ENCODE peak calls at places on chromosomes 12 and 14, in ten cellular contexts. One of them, this sample, is unnamed.

GRCh38 chr12:132200800-132201199 is 56.5 kb downstream of the NOC4L start:
- DNase-seq in endodermal cell: no peak
- DNase-seq in BE2C: no peak
- DNase-seq in lung: no peak
- DNase-seq in heart right ventricle: no peak
- DNase-seq in lower lobe of right lung: no peak
- DNase-seq in fibroblast of lung: no peak
- DNase-seq in esophagus muscularis mucosa: no peak
- DNase-seq in H9: no peak
- DNase-seq in esophagus squamous epithelium: no peak
- DNase-seq in this sample: no peak

GRCh38 chr12:89574736-89575208 is 48.9 kb upstream of the POC1B start:
- DNase-seq in endodermal cell: peak; percentile 62
- DNase-seq in BE2C: no peak
- DNase-seq in lung: no peak
- DNase-seq in heart right ventricle: peak; percentile 47
- DNase-seq in lower lobe of right lung: no peak
- DNase-seq in fibroblast of lung: peak; percentile 43
- DNase-seq in esophagus muscularis mucosa: no peak
- DNase-seq in H9: no peak
- DNase-seq in esophagus squamous epithelium: no peak
- DNase-seq in this sample: peak; percentile 73

GRCh38 chr14:85535316-85535715 is 5.4 kb downstream of the FLRT2 start:
- DNase-seq in endodermal cell: no peak
- DNase-seq in BE2C: no peak
- DNase-seq in lung: no peak
- DNase-seq in heart right ventricle: no peak
- DNase-seq in lower lobe of right lung: no peak
- DNase-seq in fibroblast of lung: no peak
- DNase-seq in esophagus muscularis mucosa: no peak
- DNase-seq in H9: no peak
- DNase-seq in esophagus squamous epithelium: no peak
- DNase-seq in this sample: peak; percentile 55

GRCh38 chr12:104276192-104277131 is 27.1 kb upstream of the EID3 start:
- DNase-seq in endodermal cell: no peak
- DNase-seq in BE2C: no peak
- DNase-seq in lung: peak; percentile 84
- DNase-seq in heart right ventricle: no peak
- DNase-seq in lower lobe of right lung: peak; percentile 69
- DNase-seq in fibroblast of lung: no peak
- DNase-seq in esophagus muscularis mucosa: no peak
- DNase-seq in H9: no peak
- DNase-seq in esophagus squamous epithelium: no peak
- DNase-seq in this sample: no peak

GRCh38 chr14:32224731-32225377 is 21.8 kb upstream of the RNU6-8 start:
- DNase-seq in endodermal cell: peak; percentile 65
- DNase-seq in BE2C: peak; percentile 87
- DNase-seq in lung: no peak
- DNase-seq in heart right ventricle: peak; percentile 30
- DNase-seq in lower lobe of right lung: peak; percentile 49
- DNase-seq in fibroblast of lung: peak; percentile 55
- DNase-seq in esophagus muscularis mucosa: no peak
- DNase-seq in H9: no peak
- DNase-seq in esophagus squamous epithelium: no peak
- DNase-seq in this sample: peak; percentile 54

GRCh38 chr14:80213602-80214001 is 2.3 kb upstream of the DIO2 start:
- DNase-seq in endodermal cell: peak; percentile 79
- DNase-seq in BE2C: peak; percentile 66
- DNase-seq in lung: no peak
- DNase-seq in heart right ventricle: no peak
- DNase-seq in lower lobe of right lung: no peak
- DNase-seq in fibroblast of lung: peak; percentile 79
- DNase-seq in esophagus muscularis mucosa: no peak
- DNase-seq in H9: peak; percentile 70
- DNase-seq in esophagus squamous epithelium: no peak
- DNase-seq in this sample: peak; percentile 72

GRCh38 chr12:23139026-23139425 is 514.1 kb downstream of the ETNK1 start:
- DNase-seq in endodermal cell: no peak
- DNase-seq in BE2C: no peak
- DNase-seq in lung: no peak
- DNase-seq in heart right ventricle: no peak
- DNase-seq in lower lobe of right lung: no peak
- DNase-seq in fibroblast of lung: no peak
- DNase-seq in esophagus muscularis mucosa: no peak
- DNase-seq in H9: no peak
- DNase-seq in esophagus squamous epithelium: no peak
- DNase-seq in this sample: no peak

GRCh38 chr12:118541945-118542344 is 165.6 kb downstream of the SUDS3 start:
- DNase-seq in endodermal cell: no peak
- DNase-seq in BE2C: peak; percentile 42
- DNase-seq in lung: no peak
- DNase-seq in heart right ventricle: no peak
- DNase-seq in lower lobe of right lung: no peak
- DNase-seq in fibroblast of lung: no peak
- DNase-seq in esophagus muscularis mucosa: no peak
- DNase-seq in H9: no peak
- DNase-seq in esophagus squamous epithelium: no peak
- DNase-seq in this sample: peak; percentile 21

GRCh38 chr12:57611116-57611809 is at the start of gene ARHGEF25:
- DNase-seq in endodermal cell: peak; percentile 89
- DNase-seq in BE2C: peak; percentile 89
- DNase-seq in lung: peak; percentile 41
- DNase-seq in heart right ventricle: peak; percentile 86
- DNase-seq in lower lobe of right lung: no peak
- DNase-seq in fibroblast of lung: peak; percentile 66
- DNase-seq in esophagus muscularis mucosa: no peak
- DNase-seq in H9: peak; percentile 81
- DNase-seq in esophagus squamous epithelium: no peak
- DNase-seq in this sample: peak; percentile 78

GRCh38 chr14:31388687-31389413 is 31.5 kb downstream of the HEATR5A start:
- DNase-seq in endodermal cell: no peak
- DNase-seq in BE2C: no peak
- DNase-seq in lung: no peak
- DNase-seq in heart right ventricle: no peak
- DNase-seq in lower lobe of right lung: no peak
- DNase-seq in fibroblast of lung: no peak
- DNase-seq in esophagus muscularis mucosa: no peak
- DNase-seq in H9: no peak
- DNase-seq in esophagus squamous epithelium: no peak
- DNase-seq in this sample: no peak

GRCh38 chr12:94208433-94208921 is 60.1 kb downstream of the PLXNC1 start:
- DNase-seq in endodermal cell: peak; percentile 39
- DNase-seq in BE2C: no peak
- DNase-seq in lung: no peak
- DNase-seq in heart right ventricle: peak; percentile 13
- DNase-seq in lower lobe of right lung: no peak
- DNase-seq in fibroblast of lung: no peak
- DNase-seq in esophagus muscularis mucosa: no peak
- DNase-seq in H9: no peak
- DNase-seq in esophagus squamous epithelium: no peak
- DNase-seq in this sample: no peak

GRCh38 chr12:123264642-123265041 is 7.0 kb downstream of the CDK2AP1 start:
- DNase-seq in endodermal cell: peak; percentile 91
- DNase-seq in BE2C: peak; percentile 44
- DNase-seq in lung: no peak
- DNase-seq in heart right ventricle: no peak
- DNase-seq in lower lobe of right lung: no peak
- DNase-seq in fibroblast of lung: no peak
- DNase-seq in esophagus muscularis mucosa: no peak
- DNase-seq in H9: peak; percentile 79
- DNase-seq in esophagus squamous epithelium: no peak
- DNase-seq in this sample: no peak

GRCh38 chr12:19234171-19234704 is 104.7 kb downstream of the PLEKHA5 start:
- DNase-seq in endodermal cell: peak; percentile 57
- DNase-seq in BE2C: no peak
- DNase-seq in lung: no peak
- DNase-seq in heart right ventricle: no peak
- DNase-seq in lower lobe of right lung: no peak
- DNase-seq in fibroblast of lung: peak; percentile 53
- DNase-seq in esophagus muscularis mucosa: no peak
- DNase-seq in H9: no peak
- DNase-seq in esophagus squamous epithelium: no peak
- DNase-seq in this sample: peak; percentile 31

GRCh38 chr12:107241421-107241820 is 148.1 kb upstream of the CRY1 start:
- DNase-seq in endodermal cell: no peak
- DNase-seq in BE2C: no peak
- DNase-seq in lung: no peak
- DNase-seq in heart right ventricle: no peak
- DNase-seq in lower lobe of right lung: no peak
- DNase-seq in fibroblast of lung: no peak
- DNase-seq in esophagus muscularis mucosa: no peak
- DNase-seq in H9: no peak
- DNase-seq in esophagus squamous epithelium: no peak
- DNase-seq in this sample: no peak

GRCh38 chr14:76726551-76726961 is 34.7 kb upstream of the VASH1 start:
- DNase-seq in endodermal cell: peak; percentile 61
- DNase-seq in BE2C: no peak
- DNase-seq in lung: no peak
- DNase-seq in heart right ventricle: peak; percentile 32
- DNase-seq in lower lobe of right lung: no peak
- DNase-seq in fibroblast of lung: no peak
- DNase-seq in esophagus muscularis mucosa: no peak
- DNase-seq in H9: peak; percentile 58
- DNase-seq in esophagus squamous epithelium: no peak
- DNase-seq in this sample: no peak

GRCh38 chr12:78641837-78642423 is 222.6 kb upstream of the SYT1 start:
- DNase-seq in endodermal cell: no peak
- DNase-seq in BE2C: peak; percentile 7
- DNase-seq in lung: no peak
- DNase-seq in heart right ventricle: no peak
- DNase-seq in lower lobe of right lung: no peak
- DNase-seq in fibroblast of lung: peak; percentile 31
- DNase-seq in esophagus muscularis mucosa: no peak
- DNase-seq in H9: no peak
- DNase-seq in esophagus squamous epithelium: no peak
- DNase-seq in this sample: peak; percentile 57

GRCh38 chr12:55935742-55936151 is 4.8 kb downstream of the DGKA start:
- DNase-seq in endodermal cell: peak; percentile 68
- DNase-seq in BE2C: no peak
- DNase-seq in lung: no peak
- DNase-seq in heart right ventricle: peak; percentile 56
- DNase-seq in lower lobe of right lung: peak; percentile 47
- DNase-seq in fibroblast of lung: no peak
- DNase-seq in esophagus muscularis mucosa: no peak
- DNase-seq in H9: peak; percentile 44
- DNase-seq in esophagus squamous epithelium: no peak
- DNase-seq in this sample: no peak

GRCh38 chr14:89618309-89618708 is 201.3 kb upstream of the FOXN3 start:
- DNase-seq in endodermal cell: no peak
- DNase-seq in BE2C: no peak
- DNase-seq in lung: no peak
- DNase-seq in heart right ventricle: no peak
- DNase-seq in lower lobe of right lung: no peak
- DNase-seq in fibroblast of lung: peak; percentile 53
- DNase-seq in esophagus muscularis mucosa: no peak
- DNase-seq in H9: no peak
- DNase-seq in esophagus squamous epithelium: no peak
- DNase-seq in this sample: peak; percentile 3
- H3K4me1 ChIP-seq in endodermal cell: peaks cover 13% of the 10 kb centered on the region
- H3K4me1 ChIP-seq in BE2C: peaks cover 5% of the 10 kb centered on the region
- H3K4me1 ChIP-seq in lung: no peaks in the 10 kb centered on the region
- H3K4me1 ChIP-seq in heart right ventricle: peaks cover 51% of the 10 kb centered on the region
- H3K4me1 ChIP-seq in lower lobe of right lung: peaks cover 40% of the 10 kb centered on the region
- H3K4me1 ChIP-seq in fibroblast of lung: peaks cover 8% of the 10 kb centered on the region
- H3K4me1 ChIP-seq in esophagus muscularis mucosa: peaks cover 37% of the 10 kb centered on the region
- H3K4me1 ChIP-seq in H9: peaks cover 19% of the 10 kb centered on the region
- H3K4me1 ChIP-seq in esophagus squamous epithelium: peaks cover 10% of the 10 kb centered on the region
- H3K4me1 ChIP-seq in this sample: peaks cover 30% of the 10 kb centered on the region

GRCh38 chr12:25970082-25970481 is 11.6 kb downstream of the RASSF8 start:
- DNase-seq in endodermal cell: no peak
- DNase-seq in BE2C: no peak
- DNase-seq in lung: no peak
- DNase-seq in heart right ventricle: no peak
- DNase-seq in lower lobe of right lung: no peak
- DNase-seq in fibroblast of lung: no peak
- DNase-seq in esophagus muscularis mucosa: no peak
- DNase-seq in H9: no peak
- DNase-seq in esophagus squamous epithelium: no peak
- DNase-seq in this sample: no peak
- TF ChIP-seq CTCF in endodermal cell: no peak
- TF ChIP-seq CTCF in BE2C: no peak
- TF ChIP-seq CTCF in lung: no peak
- TF ChIP-seq CTCF in heart right ventricle: no peak
- TF ChIP-seq CTCF in lower lobe of right lung: no peak
- TF ChIP-seq CTCF in fibroblast of lung: no peak
- TF ChIP-seq CTCF in esophagus muscularis mucosa: no peak
- TF ChIP-seq CTCF in H9: no peak
- TF ChIP-seq CTCF in esophagus squamous epithelium: no peak
- TF ChIP-seq CTCF in this sample: no peak

GRCh38 chr12:86331012-86331411 is 74.8 kb upstream of the MGAT4C start:
- DNase-seq in endodermal cell: no peak
- DNase-seq in BE2C: no peak
- DNase-seq in lung: no peak
- DNase-seq in heart right ventricle: no peak
- DNase-seq in lower lobe of right lung: no peak
- DNase-seq in fibroblast of lung: no peak
- DNase-seq in esophagus muscularis mucosa: no peak
- DNase-seq in H9: no peak
- DNase-seq in esophagus squamous epithelium: no peak
- DNase-seq in this sample: peak; percentile 37

GRCh38 chr12:86331457-86331856 is 75.3 kb upstream of the MGAT4C start:
- DNase-seq in endodermal cell: peak; percentile 54
- DNase-seq in BE2C: no peak
- DNase-seq in lung: no peak
- DNase-seq in heart right ventricle: no peak
- DNase-seq in lower lobe of right lung: no peak
- DNase-seq in fibroblast of lung: no peak
- DNase-seq in esophagus muscularis mucosa: no peak
- DNase-seq in H9: no peak
- DNase-seq in esophagus squamous epithelium: no peak
- DNase-seq in this sample: no peak

GRCh38 chr12:86334071-86334470 is 77.9 kb upstream of the MGAT4C start:
- DNase-seq in endodermal cell: no peak
- DNase-seq in BE2C: no peak
- DNase-seq in lung: no peak
- DNase-seq in heart right ventricle: no peak
- DNase-seq in lower lobe of right lung: no peak
- DNase-seq in fibroblast of lung: no peak
- DNase-seq in esophagus muscularis mucosa: no peak
- DNase-seq in H9: no peak
- DNase-seq in esophagus squamous epithelium: no peak
- DNase-seq in this sample: no peak
- H3K4me1 ChIP-seq in endodermal cell: peaks cover 17% of the 10 kb centered on the region
- H3K4me1 ChIP-seq in BE2C: peaks cover 8% of the 10 kb centered on the region
- H3K4me1 ChIP-seq in lung: no peaks in the 10 kb centered on the region
- H3K4me1 ChIP-seq in heart right ventricle: no peaks in the 10 kb centered on the region
- H3K4me1 ChIP-seq in lower lobe of right lung: no peaks in the 10 kb centered on the region
- H3K4me1 ChIP-seq in fibroblast of lung: no peaks in the 10 kb centered on the region
- H3K4me1 ChIP-seq in esophagus muscularis mucosa: no peaks in the 10 kb centered on the region
- H3K4me1 ChIP-seq in H9: peaks cover 9% of the 10 kb centered on the region
- H3K4me1 ChIP-seq in esophagus squamous epithelium: no peaks in the 10 kb centered on the region
- H3K4me1 ChIP-seq in this sample: peaks cover 7% of the 10 kb centered on the region

DNA sequence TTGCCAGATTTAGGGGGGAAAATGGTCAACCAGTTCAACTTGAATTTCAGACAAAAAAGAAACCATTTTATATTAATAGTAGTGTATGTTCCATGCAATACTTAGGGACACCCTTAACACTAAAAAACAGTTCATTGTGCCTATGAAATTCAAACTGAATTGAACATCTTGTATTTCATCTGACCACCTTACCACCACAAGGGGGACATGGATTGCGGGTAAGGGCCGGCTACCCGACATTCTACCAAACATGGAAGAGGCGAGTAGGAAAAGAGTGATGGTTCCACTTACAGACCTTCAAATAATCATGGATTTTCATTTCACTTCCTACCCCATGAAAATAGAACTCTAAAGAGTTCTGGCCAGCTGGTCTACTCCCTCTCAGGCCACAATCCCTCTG is 10.3 kb upstream of the STK38L start:
- DNase-seq in endodermal cell: peak; percentile 74
- DNase-seq in BE2C: peak; percentile 21
- DNase-seq in lung: no peak
- DNase-seq in heart right ventricle: no peak
- DNase-seq in lower lobe of right lung: no peak
- DNase-seq in fibroblast of lung: no peak
- DNase-seq in esophagus muscularis mucosa: no peak
- DNase-seq in H9: peak; percentile 35
- DNase-seq in esophagus squamous epithelium: no peak
- DNase-seq in this sample: no peak
- TF ChIP-seq CTCF in endodermal cell: peak; percentile 88
- TF ChIP-seq CTCF in BE2C: peak; percentile 39
- TF ChIP-seq CTCF in lung: no peak
- TF ChIP-seq CTCF in heart right ventricle: no peak
- TF ChIP-seq CTCF in lower lobe of right lung: no peak
- TF ChIP-seq CTCF in fibroblast of lung: peak; percentile 10
- TF ChIP-seq CTCF in esophagus muscularis mucosa: no peak
- TF ChIP-seq CTCF in H9: peak; percentile 67
- TF ChIP-seq CTCF in esophagus squamous epithelium: no peak
- TF ChIP-seq CTCF in this sample: peak; percentile 17

This sample was measured in A673.